ENCODE peak calls at places on chromosomes 3 and 15, in ten cellular contexts. O is HCT116, D is pancreas, I is GM23338, U is heart left ventricle, N is H1, C is spleen, K is upper lobe of right lung, Z is mesendoderm, F is prostate gland. W is an unnamed sample.

GRCh38 chr3:125054436-125055164 is 1.2 kb downstream of the HEG1 start:
- DNase-seq in O (no peak), D (no peak), I (peak; percentile 52), U (no peak), N (no peak), C (peak; percentile 72), K (no peak), Z (no peak), F (no peak), W (no peak)

GRCh38 chr3:167820114-167820865 is 84.8 kb downstream of the SERPINI1 start:
- DNase-seq in O (no peak), D (no peak), I (no peak), U (no peak), N (no peak), C (no peak), K (no peak), Z (no peak), F (no peak), W (no peak)

GRCh38 chr15:57703387-57703786 is 3.1 kb upstream of the POLR2M start:
- DNase-seq in O (no peak), D (no peak), I (no peak), U (no peak), N (no peak), C (no peak), K (no peak), Z (no peak), F (peak; percentile 36), W (no peak)

GRCh38 chr15:77342767-77343166 is 77.1 kb downstream of the PEAK1 start:
- DNase-seq in O (no peak), D (no peak), I (no peak), U (no peak), N (no peak), C (no peak), K (no peak), Z (no peak), F (no peak), W (no peak)

GRCh38 chr15:66115568-66116206 is 137.9 kb downstream of the MEGF11 start:
- DNase-seq in O (no peak), D (no peak), I (peak; percentile 62), U (no peak), N (no peak), C (peak; percentile 61), K (no peak), Z (peak; percentile 58), F (no peak), W (no peak)

GRCh38 chr15:64596701-64597468 is 136.5 kb downstream of the ZNF609 start:
- DNase-seq in O (no peak), D (no peak), I (peak; percentile 86), U (no peak), N (no peak), C (no peak), K (no peak), Z (peak; percentile 94), F (no peak), W (no peak)

GRCh38 chr15:25053000-25053815 is 98.4 kb downstream of the SNRPN start:
- DNase-seq in O (no peak), D (no peak), I (no peak), U (no peak), N (peak; percentile 39), C (peak; percentile 70), K (peak; percentile 32), Z (no peak), F (no peak), W (no peak)

GRCh38 chr15:99016680-99017321 is 9.2 kb upstream of the PGPEP1L start:
- DNase-seq in O (no peak), D (no peak), I (peak; percentile 32), U (no peak), N (peak; percentile 41), C (no peak), K (no peak), Z (peak; percentile 59), F (no peak), W (no peak)

GRCh38 chr15:67175643-67176071 is 78.8 kb downstream of the AAGAB start:
- DNase-seq in O (no peak), D (peak; percentile 53), I (no peak), U (peak; percentile 64), N (no peak), C (no peak), K (no peak), Z (peak; percentile 65), F (peak; percentile 17), W (no peak)

GRCh38 chr3:151371531-151371930 is 13.0 kb downstream of the P2RY12 start:
- DNase-seq in O (no peak), D (no peak), I (no peak), U (no peak), N (no peak), C (no peak), K (no peak), Z (no peak), F (no peak), W (no peak)

GRCh38 chr3:119322021-119322522 is 27.9 kb downstream of the ARHGAP31 start:
- DNase-seq in O (no peak), D (no peak), I (peak; percentile 29), U (no peak), N (no peak), C (no peak), K (no peak), Z (no peak), F (peak; percentile 12), W (no peak)

GRCh38 chr15:48794697-48795134 is 16.2 kb downstream of the CEP152 start:
- DNase-seq in O (no peak), D (no peak), I (no peak), U (no peak), N (no peak), C (no peak), K (no peak), Z (no peak), F (no peak), W (no peak)

GRCh38 chr3:131370935-131371698 is 10.5 kb upstream of the NUDT16 start:
- DNase-seq in O (no peak), D (no peak), I (no peak), U (no peak), N (no peak), C (no peak), K (no peak), Z (no peak), F (no peak), W (no peak)

GRCh38 chr15:50148362-50148963 is 29.4 kb upstream of the ATP8B4 start:
- DNase-seq in O (peak; percentile 81), D (no peak), I (peak; percentile 84), U (no peak), N (no peak), C (no peak), K (no peak), Z (peak; percentile 95), F (no peak), W (no peak)

GRCh38 chr3:160196511-160197104 is 28.6 kb upstream of the C3orf80 start:
- DNase-seq in O (no peak), D (no peak), I (no peak), U (no peak), N (no peak), C (no peak), K (no peak), Z (no peak), F (no peak), W (no peak)

GRCh38 chr3:196648856-196649255 is 9.4 kb downstream of the NRROS start:
- DNase-seq in O (no peak), D (peak; percentile 15), I (no peak), U (no peak), N (no peak), C (no peak), K (no peak), Z (no peak), F (no peak), W (no peak)
- H3K4me1 ChIP-seq in O (peaks cover 7% of the 10 kb centered on the region), D (no peaks in the 10 kb centered on the region), I (peaks cover 41% of the 10 kb centered on the region), U (peaks cover 38% of the 10 kb centered on the region), N (peaks cover 9% of the 10 kb centered on the region), C (peaks cover 71% of the 10 kb centered on the region), K (peaks cover 26% of the 10 kb centered on the region), Z (peaks cover 2% of the 10 kb centered on the region), F (no peaks in the 10 kb centered on the region), W (peaks cover 8% of the 10 kb centered on the region)

DNA sequence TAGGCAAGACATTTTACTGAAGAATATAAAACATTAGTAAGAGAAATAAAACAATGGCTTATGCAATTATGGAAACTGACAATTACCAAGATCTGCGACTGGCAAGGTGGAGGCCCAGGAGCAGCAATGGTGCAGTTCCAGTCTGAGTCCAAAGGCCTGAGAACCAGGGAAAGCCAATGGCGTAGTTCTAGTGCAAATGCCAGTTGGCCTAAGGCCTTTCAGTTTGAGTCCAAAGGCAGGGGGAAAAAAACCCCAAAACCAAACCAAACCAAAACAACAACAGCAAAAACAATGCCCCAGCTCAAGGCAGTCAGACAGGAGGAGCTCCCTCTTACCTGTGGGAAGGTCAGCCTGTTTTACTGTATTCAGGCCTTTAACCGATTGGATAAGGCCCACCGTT is 72.6 kb downstream of the ST6GAL1 start:
- DNase-seq in O (no peak), D (no peak), I (no peak), U (no peak), N (no peak), C (no peak), K (no peak), Z (no peak), F (no peak), W (no peak)
- H3K4me1 ChIP-seq in O (peaks cover 12% of the 10 kb centered on the region), D (no peaks in the 10 kb centered on the region), I (peaks cover 17% of the 10 kb centered on the region), U (peaks cover 16% of the 10 kb centered on the region), N (no peaks in the 10 kb centered on the region), C (peaks cover 68% of the 10 kb centered on the region), K (no peaks in the 10 kb centered on the region), Z (no peaks in the 10 kb centered on the region), F (no peaks in the 10 kb centered on the region), W (no peaks in the 10 kb centered on the region)

GRCh38 chr3:100090669-100091005 is 23.7 kb downstream of the FILIP1L start:
- DNase-seq in O (no peak), D (no peak), I (no peak), U (no peak), N (no peak), C (no peak), K (no peak), Z (no peak), F (no peak), W (no peak)

GRCh38 chr3:100089802-100090668 is 24.3 kb downstream of the FILIP1L start:
- DNase-seq in O (peak; percentile 16), D (no peak), I (peak; percentile 76), U (no peak), N (no peak), C (no peak), K (no peak), Z (peak; percentile 80), F (no peak), W (no peak)

GRCh38 chr3:100096866-100097265 is 17.4 kb downstream of the FILIP1L start:
- DNase-seq in O (no peak), D (no peak), I (no peak), U (no peak), N (no peak), C (no peak), K (no peak), Z (no peak), F (no peak), W (no peak)

GRCh38 chr3:100097919-100098896 is 16.1 kb downstream of the FILIP1L start:
- DNase-seq in O (no peak), D (no peak), I (no peak), U (no peak), N (no peak), C (no peak), K (no peak), Z (no peak), F (no peak), W (no peak)

GRCh38 chr3:100093826-100094225 is 20.5 kb downstream of the FILIP1L start:
- DNase-seq in O (no peak), D (no peak), I (no peak), U (no peak), N (no peak), C (no peak), K (no peak), Z (no peak), F (no peak), W (no peak)
- H3K4me1 ChIP-seq in O (no peaks in the 10 kb centered on the region), D (peaks cover 19% of the 10 kb centered on the region), I (peaks cover 13% of the 10 kb centered on the region), U (peaks cover 37% of the 10 kb centered on the region), N (peaks cover 4% of the 10 kb centered on the region), C (no peaks in the 10 kb centered on the region), K (peaks cover 23% of the 10 kb centered on the region), Z (no peaks in the 10 kb centered on the region), F (no peaks in the 10 kb centered on the region), W (no peaks in the 10 kb centered on the region)

GRCh38 chr15:51870774-51871173 is 41.3 kb downstream of the TMOD3 start:
- DNase-seq in O (no peak), D (no peak), I (no peak), U (no peak), N (no peak), C (no peak), K (no peak), Z (no peak), F (no peak), W (no peak)
- H3K4me1 ChIP-seq in O (peaks cover 73% of the 10 kb centered on the region), D (no peaks in the 10 kb centered on the region), I (peaks cover 23% of the 10 kb centered on the region), U (peaks cover 19% of the 10 kb centered on the region), N (no peaks in the 10 kb centered on the region), C (no peaks in the 10 kb centered on the region), K (peaks cover 8% of the 10 kb centered on the region), Z (no peaks in the 10 kb centered on the region), F (no peaks in the 10 kb centered on the region), W (peaks cover 58% of the 10 kb centered on the region)

W was measured in keratinocyte.